ENCODE peak calls at places on chromosomes 11 and 22, in four cellular contexts. One of them, this sample, is unnamed.

GRCh38 chr11:26704249-26704648 is 17.6 kb downstream of the SLC5A12 start:
- DNase-seq in activated CD8-positive, alpha-beta memory T cell treated with anti-CD3 and anti-CD28 coated beads, Interleukin-2, amount 50 U/mL, for 4 hours: no peak
- DNase-seq in stimulated activated CD4-positive, alpha-beta T cell treated with anti-CD3 and anti-CD28 coated beads, Interleukin-1b, Interleukin-23, amount 100 ng/mL, for 48 hours: no peak
- DNase-seq in lower lobe of right lung: no peak
- DNase-seq in this sample: peak

GRCh38 chr11:11969380-11970215 is 38.8 kb downstream of the DKK3 start:
- DNase-seq in activated CD8-positive, alpha-beta memory T cell treated with anti-CD3 and anti-CD28 coated beads, Interleukin-2, amount 50 U/mL, for 4 hours: no peak
- DNase-seq in stimulated activated CD4-positive, alpha-beta T cell treated with anti-CD3 and anti-CD28 coated beads, Interleukin-1b, Interleukin-23, amount 100 ng/mL, for 48 hours: no peak
- DNase-seq in lower lobe of right lung: no peak
- DNase-seq in this sample: no peak

GRCh38 chr22:43249789-43250188 is 62.9 kb upstream of the TTLL12 start:
- DNase-seq in activated CD8-positive, alpha-beta memory T cell treated with anti-CD3 and anti-CD28 coated beads, Interleukin-2, amount 50 U/mL, for 4 hours: no peak
- DNase-seq in stimulated activated CD4-positive, alpha-beta T cell treated with anti-CD3 and anti-CD28 coated beads, Interleukin-1b, Interleukin-23, amount 100 ng/mL, for 48 hours: no peak
- DNase-seq in lower lobe of right lung: no peak
- DNase-seq in this sample: no peak

GRCh38 chr22:29842740-29843139 is 4.7 kb upstream of the ASCC2 start:
- DNase-seq in activated CD8-positive, alpha-beta memory T cell treated with anti-CD3 and anti-CD28 coated beads, Interleukin-2, amount 50 U/mL, for 4 hours: no peak
- DNase-seq in stimulated activated CD4-positive, alpha-beta T cell treated with anti-CD3 and anti-CD28 coated beads, Interleukin-1b, Interleukin-23, amount 100 ng/mL, for 48 hours: peak
- DNase-seq in lower lobe of right lung: no peak
- DNase-seq in this sample: peak

GRCh38 chr11:122069946-122070345 is 46.1 kb downstream of the BLID start:
- DNase-seq in activated CD8-positive, alpha-beta memory T cell treated with anti-CD3 and anti-CD28 coated beads, Interleukin-2, amount 50 U/mL, for 4 hours: no peak
- DNase-seq in stimulated activated CD4-positive, alpha-beta T cell treated with anti-CD3 and anti-CD28 coated beads, Interleukin-1b, Interleukin-23, amount 100 ng/mL, for 48 hours: no peak
- DNase-seq in lower lobe of right lung: peak
- DNase-seq in this sample: peak

GRCh38 chr11:121566279-121567168 is 113.8 kb upstream of the SORL1-AS1 start:
- DNase-seq in activated CD8-positive, alpha-beta memory T cell treated with anti-CD3 and anti-CD28 coated beads, Interleukin-2, amount 50 U/mL, for 4 hours: no peak
- DNase-seq in stimulated activated CD4-positive, alpha-beta T cell treated with anti-CD3 and anti-CD28 coated beads, Interleukin-1b, Interleukin-23, amount 100 ng/mL, for 48 hours: no peak
- DNase-seq in lower lobe of right lung: no peak
- DNase-seq in this sample: no peak

GRCh38 chr11:67629386-67630229 is at the start of gene NUDT8:
- DNase-seq in activated CD8-positive, alpha-beta memory T cell treated with anti-CD3 and anti-CD28 coated beads, Interleukin-2, amount 50 U/mL, for 4 hours: peak
- DNase-seq in stimulated activated CD4-positive, alpha-beta T cell treated with anti-CD3 and anti-CD28 coated beads, Interleukin-1b, Interleukin-23, amount 100 ng/mL, for 48 hours: peak
- DNase-seq in lower lobe of right lung: peak
- DNase-seq in this sample: peak

GRCh38 chr22:29330753-29331152 is 15.3 kb upstream of the RASL10A start:
- DNase-seq in activated CD8-positive, alpha-beta memory T cell treated with anti-CD3 and anti-CD28 coated beads, Interleukin-2, amount 50 U/mL, for 4 hours: no peak
- DNase-seq in stimulated activated CD4-positive, alpha-beta T cell treated with anti-CD3 and anti-CD28 coated beads, Interleukin-1b, Interleukin-23, amount 100 ng/mL, for 48 hours: no peak
- DNase-seq in lower lobe of right lung: no peak
- DNase-seq in this sample: no peak

GRCh38 chr11:3056296-3057068 is 741 bp downstream of the CARS1 start:
- DNase-seq in activated CD8-positive, alpha-beta memory T cell treated with anti-CD3 and anti-CD28 coated beads, Interleukin-2, amount 50 U/mL, for 4 hours: peak
- DNase-seq in stimulated activated CD4-positive, alpha-beta T cell treated with anti-CD3 and anti-CD28 coated beads, Interleukin-1b, Interleukin-23, amount 100 ng/mL, for 48 hours: peak
- DNase-seq in lower lobe of right lung: no peak
- DNase-seq in this sample: peak

GRCh38 chr11:84019576-84020194 is 733.5 kb upstream of the CCDC90B start:
- DNase-seq in activated CD8-positive, alpha-beta memory T cell treated with anti-CD3 and anti-CD28 coated beads, Interleukin-2, amount 50 U/mL, for 4 hours: no peak
- DNase-seq in stimulated activated CD4-positive, alpha-beta T cell treated with anti-CD3 and anti-CD28 coated beads, Interleukin-1b, Interleukin-23, amount 100 ng/mL, for 48 hours: no peak
- DNase-seq in lower lobe of right lung: no peak
- DNase-seq in this sample: peak

GRCh38 chr11:76768091-76769047 is 14.8 kb upstream of the TSKU start:
- DNase-seq in activated CD8-positive, alpha-beta memory T cell treated with anti-CD3 and anti-CD28 coated beads, Interleukin-2, amount 50 U/mL, for 4 hours: no peak
- DNase-seq in stimulated activated CD4-positive, alpha-beta T cell treated with anti-CD3 and anti-CD28 coated beads, Interleukin-1b, Interleukin-23, amount 100 ng/mL, for 48 hours: no peak
- DNase-seq in lower lobe of right lung: peak
- DNase-seq in this sample: no peak

GRCh38 chr11:131025421-131026126 is 109.3 kb upstream of the SNX19 start:
- DNase-seq in activated CD8-positive, alpha-beta memory T cell treated with anti-CD3 and anti-CD28 coated beads, Interleukin-2, amount 50 U/mL, for 4 hours: no peak
- DNase-seq in stimulated activated CD4-positive, alpha-beta T cell treated with anti-CD3 and anti-CD28 coated beads, Interleukin-1b, Interleukin-23, amount 100 ng/mL, for 48 hours: no peak
- DNase-seq in lower lobe of right lung: no peak
- DNase-seq in this sample: peak

GRCh38 chr11:132307309-132308020 is 937.0 kb downstream of the NTM start:
- DNase-seq in activated CD8-positive, alpha-beta memory T cell treated with anti-CD3 and anti-CD28 coated beads, Interleukin-2, amount 50 U/mL, for 4 hours: no peak
- DNase-seq in stimulated activated CD4-positive, alpha-beta T cell treated with anti-CD3 and anti-CD28 coated beads, Interleukin-1b, Interleukin-23, amount 100 ng/mL, for 48 hours: no peak
- DNase-seq in lower lobe of right lung: no peak
- DNase-seq in this sample: no peak

GRCh38 chr11:13644997-13645667 is 23.3 kb upstream of the FAR1 start:
- DNase-seq in activated CD8-positive, alpha-beta memory T cell treated with anti-CD3 and anti-CD28 coated beads, Interleukin-2, amount 50 U/mL, for 4 hours: no peak
- DNase-seq in stimulated activated CD4-positive, alpha-beta T cell treated with anti-CD3 and anti-CD28 coated beads, Interleukin-1b, Interleukin-23, amount 100 ng/mL, for 48 hours: no peak
- DNase-seq in lower lobe of right lung: no peak
- DNase-seq in this sample: peak

GRCh38 chr11:2927493-2927800 is 1.8 kb downstream of the PHLDA2 start:
- DNase-seq in activated CD8-positive, alpha-beta memory T cell treated with anti-CD3 and anti-CD28 coated beads, Interleukin-2, amount 50 U/mL, for 4 hours: no peak
- DNase-seq in stimulated activated CD4-positive, alpha-beta T cell treated with anti-CD3 and anti-CD28 coated beads, Interleukin-1b, Interleukin-23, amount 100 ng/mL, for 48 hours: no peak
- DNase-seq in lower lobe of right lung: no peak
- DNase-seq in this sample: no peak

GRCh38 chr11:124591430-124591829 is 19.8 kb upstream of the PANX3 start:
- DNase-seq in activated CD8-positive, alpha-beta memory T cell treated with anti-CD3 and anti-CD28 coated beads, Interleukin-2, amount 50 U/mL, for 4 hours: no peak
- DNase-seq in stimulated activated CD4-positive, alpha-beta T cell treated with anti-CD3 and anti-CD28 coated beads, Interleukin-1b, Interleukin-23, amount 100 ng/mL, for 48 hours: no peak
- DNase-seq in lower lobe of right lung: no peak
- DNase-seq in this sample: no peak

GRCh38 chr22:41574847-41575381 is 14.1 kb downstream of the CSDC2 start:
- DNase-seq in activated CD8-positive, alpha-beta memory T cell treated with anti-CD3 and anti-CD28 coated beads, Interleukin-2, amount 50 U/mL, for 4 hours: no peak
- DNase-seq in stimulated activated CD4-positive, alpha-beta T cell treated with anti-CD3 and anti-CD28 coated beads, Interleukin-1b, Interleukin-23, amount 100 ng/mL, for 48 hours: no peak
- DNase-seq in lower lobe of right lung: no peak
- DNase-seq in this sample: peak

GRCh38 chr11:125494987-125495725 is 909 bp downstream of the FEZ1 start:
- DNase-seq in activated CD8-positive, alpha-beta memory T cell treated with anti-CD3 and anti-CD28 coated beads, Interleukin-2, amount 50 U/mL, for 4 hours: no peak
- DNase-seq in stimulated activated CD4-positive, alpha-beta T cell treated with anti-CD3 and anti-CD28 coated beads, Interleukin-1b, Interleukin-23, amount 100 ng/mL, for 48 hours: no peak
- DNase-seq in lower lobe of right lung: no peak
- DNase-seq in this sample: peak

GRCh38 chr11:11988099-11988651 is 20.3 kb downstream of the DKK3 start:
- DNase-seq in activated CD8-positive, alpha-beta memory T cell treated with anti-CD3 and anti-CD28 coated beads, Interleukin-2, amount 50 U/mL, for 4 hours: no peak
- DNase-seq in stimulated activated CD4-positive, alpha-beta T cell treated with anti-CD3 and anti-CD28 coated beads, Interleukin-1b, Interleukin-23, amount 100 ng/mL, for 48 hours: no peak
- DNase-seq in lower lobe of right lung: no peak
- DNase-seq in this sample: peak

GRCh38 chr11:39327302-39327701 is 2132.2 kb downstream of the LRRC4C start:
- DNase-seq in activated CD8-positive, alpha-beta memory T cell treated with anti-CD3 and anti-CD28 coated beads, Interleukin-2, amount 50 U/mL, for 4 hours: no peak
- DNase-seq in stimulated activated CD4-positive, alpha-beta T cell treated with anti-CD3 and anti-CD28 coated beads, Interleukin-1b, Interleukin-23, amount 100 ng/mL, for 48 hours: no peak
- DNase-seq in lower lobe of right lung: no peak
- DNase-seq in this sample: no peak

GRCh38 chr11:134514354-134514951 is 102.4 kb upstream of the B3GAT1 start:
- DNase-seq in activated CD8-positive, alpha-beta memory T cell treated with anti-CD3 and anti-CD28 coated beads, Interleukin-2, amount 50 U/mL, for 4 hours: peak
- DNase-seq in stimulated activated CD4-positive, alpha-beta T cell treated with anti-CD3 and anti-CD28 coated beads, Interleukin-1b, Interleukin-23, amount 100 ng/mL, for 48 hours: no peak
- DNase-seq in lower lobe of right lung: peak
- DNase-seq in this sample: no peak

GRCh38 chr11:68044145-68044813 is 5.5 kb downstream of the TCIRG1 start:
- DNase-seq in activated CD8-positive, alpha-beta memory T cell treated with anti-CD3 and anti-CD28 coated beads, Interleukin-2, amount 50 U/mL, for 4 hours: no peak
- DNase-seq in stimulated activated CD4-positive, alpha-beta T cell treated with anti-CD3 and anti-CD28 coated beads, Interleukin-1b, Interleukin-23, amount 100 ng/mL, for 48 hours: no peak
- DNase-seq in lower lobe of right lung: peak
- DNase-seq in this sample: no peak

GRCh38 chr22:24208012-24208749 is 26.9 kb downstream of the SUSD2 start:
- DNase-seq in activated CD8-positive, alpha-beta memory T cell treated with anti-CD3 and anti-CD28 coated beads, Interleukin-2, amount 50 U/mL, for 4 hours: no peak
- DNase-seq in stimulated activated CD4-positive, alpha-beta T cell treated with anti-CD3 and anti-CD28 coated beads, Interleukin-1b, Interleukin-23, amount 100 ng/mL, for 48 hours: no peak
- DNase-seq in lower lobe of right lung: no peak
- DNase-seq in this sample: peak

GRCh38 chr22:50529416-50530279 is at the start of gene TYMP:
- DNase-seq in activated CD8-positive, alpha-beta memory T cell treated with anti-CD3 and anti-CD28 coated beads, Interleukin-2, amount 50 U/mL, for 4 hours: peak
- DNase-seq in stimulated activated CD4-positive, alpha-beta T cell treated with anti-CD3 and anti-CD28 coated beads, Interleukin-1b, Interleukin-23, amount 100 ng/mL, for 48 hours: peak
- DNase-seq in lower lobe of right lung: peak
- DNase-seq in this sample: peak

GRCh38 chr11:123195182-123196059 is at the start of gene CLMP:
- DNase-seq in activated CD8-positive, alpha-beta memory T cell treated with anti-CD3 and anti-CD28 coated beads, Interleukin-2, amount 50 U/mL, for 4 hours: no peak
- DNase-seq in stimulated activated CD4-positive, alpha-beta T cell treated with anti-CD3 and anti-CD28 coated beads, Interleukin-1b, Interleukin-23, amount 100 ng/mL, for 48 hours: no peak
- DNase-seq in lower lobe of right lung: no peak
- DNase-seq in this sample: peak

GRCh38 chr11:78564037-78564888 is 10.4 kb downstream of the NARS2 start:
- DNase-seq in activated CD8-positive, alpha-beta memory T cell treated with anti-CD3 and anti-CD28 coated beads, Interleukin-2, amount 50 U/mL, for 4 hours: no peak
- DNase-seq in stimulated activated CD4-positive, alpha-beta T cell treated with anti-CD3 and anti-CD28 coated beads, Interleukin-1b, Interleukin-23, amount 100 ng/mL, for 48 hours: no peak
- DNase-seq in lower lobe of right lung: no peak
- DNase-seq in this sample: peak

GRCh38 chr11:46729110-46730027 is 10.4 kb downstream of the F2 start:
- DNase-seq in activated CD8-positive, alpha-beta memory T cell treated with anti-CD3 and anti-CD28 coated beads, Interleukin-2, amount 50 U/mL, for 4 hours: no peak
- DNase-seq in stimulated activated CD4-positive, alpha-beta T cell treated with anti-CD3 and anti-CD28 coated beads, Interleukin-1b, Interleukin-23, amount 100 ng/mL, for 48 hours: no peak
- DNase-seq in lower lobe of right lung: peak
- DNase-seq in this sample: no peak

GRCh38 chr11:111439905-111440304 is 60.8 kb upstream of the POU2AF1 start:
- DNase-seq in activated CD8-positive, alpha-beta memory T cell treated with anti-CD3 and anti-CD28 coated beads, Interleukin-2, amount 50 U/mL, for 4 hours: no peak
- DNase-seq in stimulated activated CD4-positive, alpha-beta T cell treated with anti-CD3 and anti-CD28 coated beads, Interleukin-1b, Interleukin-23, amount 100 ng/mL, for 48 hours: no peak
- DNase-seq in lower lobe of right lung: no peak
- DNase-seq in this sample: no peak

GRCh38 chr22:16932577-16932976 is 75.4 kb downstream of the GAB4 start:
- DNase-seq in activated CD8-positive, alpha-beta memory T cell treated with anti-CD3 and anti-CD28 coated beads, Interleukin-2, amount 50 U/mL, for 4 hours: no peak
- DNase-seq in stimulated activated CD4-positive, alpha-beta T cell treated with anti-CD3 and anti-CD28 coated beads, Interleukin-1b, Interleukin-23, amount 100 ng/mL, for 48 hours: no peak
- DNase-seq in lower lobe of right lung: no peak
- DNase-seq in this sample: peak

GRCh38 chr11:118659956-118660645 is 19.3 kb downstream of the TREH start:
- DNase-seq in activated CD8-positive, alpha-beta memory T cell treated with anti-CD3 and anti-CD28 coated beads, Interleukin-2, amount 50 U/mL, for 4 hours: no peak
- DNase-seq in stimulated activated CD4-positive, alpha-beta T cell treated with anti-CD3 and anti-CD28 coated beads, Interleukin-1b, Interleukin-23, amount 100 ng/mL, for 48 hours: no peak
- DNase-seq in lower lobe of right lung: no peak
- DNase-seq in this sample: no peak

GRCh38 chr11:134476435-134477021 is 64.5 kb upstream of the B3GAT1 start:
- DNase-seq in activated CD8-positive, alpha-beta memory T cell treated with anti-CD3 and anti-CD28 coated beads, Interleukin-2, amount 50 U/mL, for 4 hours: no peak
- DNase-seq in stimulated activated CD4-positive, alpha-beta T cell treated with anti-CD3 and anti-CD28 coated beads, Interleukin-1b, Interleukin-23, amount 100 ng/mL, for 48 hours: no peak
- DNase-seq in lower lobe of right lung: no peak
- DNase-seq in this sample: peak

GRCh38 chr11:63179446-63180068 is 35.5 kb upstream of the SLC22A24 start:
- DNase-seq in activated CD8-positive, alpha-beta memory T cell treated with anti-CD3 and anti-CD28 coated beads, Interleukin-2, amount 50 U/mL, for 4 hours: no peak
- DNase-seq in stimulated activated CD4-positive, alpha-beta T cell treated with anti-CD3 and anti-CD28 coated beads, Interleukin-1b, Interleukin-23, amount 100 ng/mL, for 48 hours: no peak
- DNase-seq in lower lobe of right lung: no peak
- DNase-seq in this sample: no peak

This sample was measured in kidney tubule cell.